ENCODE peak calls at places on chromosome 7, in ten cellular contexts. W is amygdala; F is osteocyte; C is left ventricle myocardium inferior; D is HS-5; V is brain microvascular endothelial cell; X is Calu3; Y is T1000; J is dorsolateral prefrontal cortex; Q is stimulated activated naive B cell treated with anti-CD40 and anti-IgM and Interleukin-4, amounts not matched to agents 10 μg/mL and 1 μg/mL and 100 μg/mL, for 72 hours. N is an unnamed sample.

GRCh38 chr7:143367972-143368371 is 5.5 kb upstream of the FAM131B start:
- DNase-seq in W (no peak), F (no peak), C (no peak), D (no peak), V (no peak), X (peak; percentile 93), Y (peak; percentile 32), J (no peak), Q (no peak), N (no peak)

GRCh38 chr7:44158060-44158872 is 17.1 kb upstream of the MYL7 start:
- DNase-seq in W (no peak), F (no peak), C (no peak), D (no peak), V (no peak), X (no peak), Y (no peak), J (no peak), Q (no peak), N (no peak)

GRCh38 chr7:26153823-26154783 is 2.1 kb downstream of the NFE2L3 start:
- DNase-seq in W (no peak), F (no peak), C (no peak), D (no peak), V (peak; percentile 52), X (peak; percentile 83), Y (no peak), J (no peak), Q (no peak), N (peak; percentile 80)

GRCh38 chr7:4785371-4785770 is 9.9 kb downstream of the AP5Z1 start:
- DNase-seq in W (no peak), F (no peak), C (no peak), D (no peak), V (no peak), X (no peak), Y (no peak), J (no peak), Q (no peak), N (no peak)

GRCh38 chr7:126727930-126728331 is 524.8 kb downstream of the GRM8 start:
- DNase-seq in W (no peak), F (no peak), C (no peak), D (peak; percentile 19), V (peak; percentile 83), X (peak; percentile 4), Y (no peak), J (no peak), Q (no peak), N (peak; percentile 72)

GRCh38 chr7:108358553-108358952 is 97.7 kb downstream of the NRCAM start:
- DNase-seq in W (no peak), F (no peak), C (no peak), D (peak; percentile 26), V (peak; percentile 81), X (peak; percentile 19), Y (peak; percentile 63), J (no peak), Q (no peak), N (no peak)

GRCh38 chr7:44959433-44959951 is 19.3 kb downstream of the MYO1G start:
- DNase-seq in W (no peak), F (no peak), C (no peak), D (no peak), V (no peak), X (no peak), Y (no peak), J (peak; percentile 1), Q (no peak), N (no peak)

GRCh38 chr7:50792342-50793114 is 9.8 kb upstream of the GRB10 start:
- DNase-seq in W (no peak), F (no peak), C (peak; percentile 43), D (no peak), V (peak; percentile 51), X (peak; percentile 65), Y (peak; percentile 35), J (no peak), Q (no peak), N (no peak)

GRCh38 chr7:5711419-5711818 is 70.0 kb downstream of the RNF216 start:
- DNase-seq in W (no peak), F (no peak), C (no peak), D (no peak), V (no peak), X (no peak), Y (no peak), J (no peak), Q (no peak), N (no peak)

GRCh38 chr7:151115836-151116418 is 29.7 kb downstream of the AGAP3 start:
- DNase-seq in W (no peak), F (no peak), C (no peak), D (no peak), V (no peak), X (peak; percentile 76), Y (no peak), J (no peak), Q (no peak), N (no peak)

GRCh38 chr7:69147631-69148030 is 450.6 kb upstream of the AUTS2 start:
- DNase-seq in W (no peak), F (no peak), C (no peak), D (no peak), V (no peak), X (no peak), Y (no peak), J (no peak), Q (no peak), N (no peak)

GRCh38 chr7:92835851-92836488 is 403 bp downstream of the CDK6 start:
- DNase-seq in W (no peak), F (no peak), C (peak; percentile 20), D (no peak), V (peak; percentile 26), X (peak; percentile 14), Y (no peak), J (no peak), Q (peak; percentile 53), N (no peak)

GRCh38 chr7:3683886-3684539 is 383.0 kb downstream of the SDK1 start:
- DNase-seq in W (no peak), F (no peak), C (no peak), D (no peak), V (no peak), X (no peak), Y (no peak), J (no peak), Q (no peak), N (no peak)

GRCh38 chr7:15352807-15353206 is 209.0 kb downstream of the AGMO start:
- DNase-seq in W (no peak), F (no peak), C (no peak), D (no peak), V (no peak), X (no peak), Y (no peak), J (no peak), Q (no peak), N (no peak)

GRCh38 chr7:128135275-128136214 is 104.3 kb upstream of the LRRC4 start:
- DNase-seq in W (no peak), F (peak; percentile 87), C (peak; percentile 39), D (no peak), V (peak; percentile 21), X (peak; percentile 72), Y (peak; percentile 40), J (peak; percentile 52), Q (peak; percentile 57), N (peak; percentile 24)

GRCh38 chr7:110964770-110965169 is 126.2 kb upstream of the LRRN3 start:
- DNase-seq in W (no peak), F (no peak), C (no peak), D (no peak), V (peak; percentile 78), X (no peak), Y (no peak), J (no peak), Q (no peak), N (no peak)

GRCh38 chr7:157684157-157684595 is 347.4 kb downstream of the DNAJB6 start:
- DNase-seq in W (no peak), F (peak; percentile 78), C (no peak), D (no peak), V (no peak), X (no peak), Y (no peak), J (no peak), Q (no peak), N (no peak)

GRCh38 chr7:100632951-100633717 is 8.2 kb downstream of the TFR2 start:
- DNase-seq in W (no peak), F (no peak), C (no peak), D (no peak), V (no peak), X (peak; percentile 60), Y (no peak), J (no peak), Q (peak; percentile 58), N (peak; percentile 32)

GRCh38 chr7:16411391-16411790 is 9.9 kb downstream of the CRPPA start:
- DNase-seq in W (no peak), F (no peak), C (no peak), D (no peak), V (no peak), X (no peak), Y (no peak), J (no peak), Q (no peak), N (no peak)

GRCh38 chr7:125396466-125397151 is 467.0 kb upstream of the POT1 start:
- DNase-seq in W (no peak), F (no peak), C (no peak), D (no peak), V (no peak), X (no peak), Y (no peak), J (no peak), Q (no peak), N (no peak)

GRCh38 chr7:140297192-140297591 is 101.1 kb downstream of the SLC37A3 start:
- DNase-seq in W (no peak), F (no peak), C (no peak), D (no peak), V (no peak), X (no peak), Y (no peak), J (no peak), Q (no peak), N (no peak)

GRCh38 chr7:1670894-1671875 is 1.1 kb downstream of the ELFN1 start:
- DNase-seq in W (no peak), F (no peak), C (no peak), D (no peak), V (no peak), X (no peak), Y (no peak), J (no peak), Q (no peak), N (no peak)

GRCh38 chr7:99860281-99861127 is 16.3 kb downstream of the OR2AE1 start:
- DNase-seq in W (no peak), F (peak; percentile 54), C (no peak), D (peak; percentile 65), V (peak; percentile 53), X (peak; percentile 50), Y (no peak), J (no peak), Q (no peak), N (no peak)

GRCh38 chr7:70383947-70384475 is 747.9 kb upstream of the GALNT17 start:
- DNase-seq in W (no peak), F (no peak), C (no peak), D (no peak), V (no peak), X (no peak), Y (no peak), J (no peak), Q (no peak), N (no peak)

GRCh38 chr7:14210075-14210474 is 220.6 kb upstream of the ETV1 start:
- DNase-seq in W (no peak), F (no peak), C (no peak), D (no peak), V (no peak), X (no peak), Y (no peak), J (no peak), Q (no peak), N (no peak)

GRCh38 chr7:107725138-107725740 is 18.7 kb upstream of the CBLL1 start:
- DNase-seq in W (no peak), F (no peak), C (no peak), D (no peak), V (peak; percentile 36), X (peak; percentile 44), Y (no peak), J (no peak), Q (no peak), N (peak; percentile 48)

GRCh38 chr7:157597562-157597961 is 260.8 kb downstream of the DNAJB6 start:
- DNase-seq in W (no peak), F (no peak), C (no peak), D (no peak), V (no peak), X (no peak), Y (no peak), J (no peak), Q (no peak), N (no peak)

GRCh38 chr7:103988468-103989199 is 824 bp downstream of the RELN start:
- DNase-seq in W (no peak), F (no peak), C (no peak), D (no peak), V (no peak), X (no peak), Y (no peak), J (no peak), Q (no peak), N (no peak)